ENCODE peak calls at places on chromosomes 3 and 15, in five cellular contexts. One of them, this sample, is unnamed.

GRCh38 chr15:74434260-74434915 is 630 bp upstream of the SEMA7A start:
- DNase-seq in IMR-90: peak
- DNase-seq in heart left ventricle: no peak
- DNase-seq in GM12891: no peak
- DNase-seq in testis: no peak
- DNase-seq in this sample: no peak

GRCh38 chr3:134211797-134212196 is 38.9 kb downstream of the RYK start:
- DNase-seq in IMR-90: peak
- DNase-seq in heart left ventricle: peak
- DNase-seq in GM12891: peak
- DNase-seq in testis: peak
- DNase-seq in this sample: peak

GRCh38 chr3:180913582-180914404 is 1.3 kb downstream of the FXR1 start:
- DNase-seq in IMR-90: peak
- DNase-seq in heart left ventricle: no peak
- DNase-seq in GM12891: no peak
- DNase-seq in testis: no peak
- DNase-seq in this sample: peak

GRCh38 chr3:161672478-161672877 is 175.9 kb downstream of the OTOL1 start:
- DNase-seq in IMR-90: no peak
- DNase-seq in heart left ventricle: no peak
- DNase-seq in GM12891: no peak
- DNase-seq in testis: no peak
- DNase-seq in this sample: no peak

GRCh38 chr3:52432225-52432624 is 12.7 kb downstream of the SEMA3G start:
- DNase-seq in IMR-90: no peak
- DNase-seq in heart left ventricle: no peak
- DNase-seq in GM12891: no peak
- DNase-seq in testis: no peak
- DNase-seq in this sample: no peak

GRCh38 chr3:66490984-66491383 is 9.8 kb downstream of the LRIG1 start:
- DNase-seq in IMR-90: peak
- DNase-seq in heart left ventricle: no peak
- DNase-seq in GM12891: no peak
- DNase-seq in testis: no peak
- DNase-seq in this sample: no peak

GRCh38 chr3:135895106-135895733 is 70.3 kb upstream of the PPP2R3A start:
- DNase-seq in IMR-90: peak
- DNase-seq in heart left ventricle: peak
- DNase-seq in GM12891: peak
- DNase-seq in testis: peak
- DNase-seq in this sample: peak

GRCh38 chr15:41908681-41909461 is 15.0 kb upstream of the SPTBN5 start:
- DNase-seq in IMR-90: no peak
- DNase-seq in heart left ventricle: no peak
- DNase-seq in GM12891: no peak
- DNase-seq in testis: no peak
- DNase-seq in this sample: no peak

GRCh38 chr15:78399081-78399480 is 38.9 kb upstream of the IREB2 start:
- DNase-seq in IMR-90: no peak
- DNase-seq in heart left ventricle: no peak
- DNase-seq in GM12891: no peak
- DNase-seq in testis: no peak
- DNase-seq in this sample: no peak

GRCh38 chr3:111690242-111690641 is 95.1 kb upstream of the ZBED2 start:
- DNase-seq in IMR-90: peak
- DNase-seq in heart left ventricle: no peak
- DNase-seq in GM12891: no peak
- DNase-seq in testis: no peak
- DNase-seq in this sample: no peak

DNA sequence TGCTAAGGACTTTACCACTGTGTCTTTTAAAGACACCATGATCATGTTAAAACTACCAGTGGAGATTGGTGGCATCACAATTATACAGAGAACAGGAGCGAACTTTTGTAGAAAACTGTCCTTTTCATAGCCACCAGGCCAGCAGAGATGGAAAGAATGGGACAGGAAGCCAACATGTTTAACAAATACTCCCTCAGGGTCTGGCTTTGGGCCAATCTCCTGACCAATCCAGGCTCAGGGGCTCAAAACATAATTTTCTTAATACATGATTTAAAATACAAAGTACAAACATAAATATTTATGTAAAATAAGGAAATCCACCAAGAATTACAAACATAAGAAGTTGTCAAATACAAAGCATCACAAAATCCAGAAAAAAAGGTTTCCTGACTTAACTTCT is 266.0 kb downstream of the VPS13C start:
- DNase-seq in IMR-90: no peak
- DNase-seq in heart left ventricle: no peak
- DNase-seq in GM12891: no peak
- DNase-seq in testis: no peak
- DNase-seq in this sample: no peak
- TF ChIP-seq POLR2A in IMR-90: no peak
- TF ChIP-seq POLR2A in heart left ventricle: no peak
- TF ChIP-seq POLR2A in GM12891: no peak
- TF ChIP-seq POLR2A in testis: no peak
- TF ChIP-seq POLR2A in this sample: no peak

DNA sequence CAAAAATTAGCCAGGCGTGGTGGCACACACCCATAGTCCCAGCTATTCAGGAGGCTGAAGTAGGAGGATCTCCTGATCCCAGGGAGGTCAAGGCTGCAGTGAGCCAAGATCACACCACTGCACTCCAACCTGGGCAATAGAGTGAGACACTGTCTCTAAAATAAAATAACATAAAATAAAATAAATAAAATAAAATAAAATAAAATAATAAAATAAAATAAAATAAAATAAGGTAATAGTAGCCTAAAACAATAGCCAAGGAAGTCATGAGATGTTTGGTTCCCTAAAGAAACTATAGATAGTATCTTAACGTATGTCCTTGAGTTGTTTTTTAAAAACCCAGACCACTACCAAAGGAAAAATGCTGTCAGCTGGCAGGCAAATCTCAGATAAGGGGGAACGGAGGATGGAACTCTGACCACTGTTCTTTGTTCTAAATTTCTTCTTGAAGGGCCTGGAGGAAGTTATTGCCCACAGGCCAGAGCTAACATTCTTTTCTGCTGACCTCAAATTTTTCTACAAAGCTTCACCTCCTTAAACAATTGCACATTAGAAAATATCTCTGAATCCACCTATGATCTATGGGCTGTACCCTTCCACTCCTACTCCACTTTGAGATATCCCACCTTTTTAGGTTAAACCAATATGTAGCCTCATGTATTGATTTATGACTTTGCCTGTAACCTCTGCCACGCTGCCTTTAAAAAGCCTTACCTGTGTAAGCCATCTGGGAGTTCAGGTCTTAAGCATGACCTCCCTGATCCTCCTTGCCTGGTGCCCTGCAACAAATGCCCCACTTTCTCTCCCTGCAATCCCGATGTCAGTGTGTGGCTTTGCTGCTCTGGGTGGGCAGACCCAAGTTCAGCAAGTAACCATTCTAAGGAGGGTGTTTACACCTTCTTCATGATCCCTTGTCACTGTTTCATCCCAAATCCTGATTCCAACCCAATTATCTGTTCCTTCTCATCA is 126.2 kb upstream of the BHLHE40 start:
- DNase-seq in IMR-90: no peak
- DNase-seq in heart left ventricle: no peak
- DNase-seq in GM12891: no peak
- DNase-seq in testis: no peak
- DNase-seq in this sample: no peak
- TF ChIP-seq POLR2A in IMR-90: no peak
- TF ChIP-seq POLR2A in heart left ventricle: no peak
- TF ChIP-seq POLR2A in GM12891: no peak
- TF ChIP-seq POLR2A in testis: no peak
- TF ChIP-seq POLR2A in this sample: no peak

GRCh38 chr3:129278970-129279906 is 568 bp downstream of the HMCES start:
- DNase-seq in IMR-90: peak
- DNase-seq in heart left ventricle: peak
- DNase-seq in GM12891: no peak
- DNase-seq in testis: peak
- DNase-seq in this sample: peak
- TF ChIP-seq POLR2A in IMR-90: peak
- TF ChIP-seq POLR2A in heart left ventricle: peak
- TF ChIP-seq POLR2A in GM12891: no peak
- TF ChIP-seq POLR2A in testis: no peak
- TF ChIP-seq POLR2A in this sample: peak

GRCh38 chr15:57330619-57331018 is 45.7 kb upstream of the CGNL1 start:
- DNase-seq in IMR-90: peak
- DNase-seq in heart left ventricle: no peak
- DNase-seq in GM12891: no peak
- DNase-seq in testis: no peak
- DNase-seq in this sample: no peak
- TF ChIP-seq POLR2A in IMR-90: no peak
- TF ChIP-seq POLR2A in heart left ventricle: no peak
- TF ChIP-seq POLR2A in GM12891: no peak
- TF ChIP-seq POLR2A in testis: no peak
- TF ChIP-seq POLR2A in this sample: no peak

GRCh38 chr3:174640932-174641331 is 218.2 kb upstream of the NAALADL2 start:
- DNase-seq in IMR-90: no peak
- DNase-seq in heart left ventricle: no peak
- DNase-seq in GM12891: no peak
- DNase-seq in testis: no peak
- DNase-seq in this sample: no peak
- TF ChIP-seq POLR2A in IMR-90: no peak
- TF ChIP-seq POLR2A in heart left ventricle: no peak
- TF ChIP-seq POLR2A in GM12891: no peak
- TF ChIP-seq POLR2A in testis: no peak
- TF ChIP-seq POLR2A in this sample: no peak

DNA sequence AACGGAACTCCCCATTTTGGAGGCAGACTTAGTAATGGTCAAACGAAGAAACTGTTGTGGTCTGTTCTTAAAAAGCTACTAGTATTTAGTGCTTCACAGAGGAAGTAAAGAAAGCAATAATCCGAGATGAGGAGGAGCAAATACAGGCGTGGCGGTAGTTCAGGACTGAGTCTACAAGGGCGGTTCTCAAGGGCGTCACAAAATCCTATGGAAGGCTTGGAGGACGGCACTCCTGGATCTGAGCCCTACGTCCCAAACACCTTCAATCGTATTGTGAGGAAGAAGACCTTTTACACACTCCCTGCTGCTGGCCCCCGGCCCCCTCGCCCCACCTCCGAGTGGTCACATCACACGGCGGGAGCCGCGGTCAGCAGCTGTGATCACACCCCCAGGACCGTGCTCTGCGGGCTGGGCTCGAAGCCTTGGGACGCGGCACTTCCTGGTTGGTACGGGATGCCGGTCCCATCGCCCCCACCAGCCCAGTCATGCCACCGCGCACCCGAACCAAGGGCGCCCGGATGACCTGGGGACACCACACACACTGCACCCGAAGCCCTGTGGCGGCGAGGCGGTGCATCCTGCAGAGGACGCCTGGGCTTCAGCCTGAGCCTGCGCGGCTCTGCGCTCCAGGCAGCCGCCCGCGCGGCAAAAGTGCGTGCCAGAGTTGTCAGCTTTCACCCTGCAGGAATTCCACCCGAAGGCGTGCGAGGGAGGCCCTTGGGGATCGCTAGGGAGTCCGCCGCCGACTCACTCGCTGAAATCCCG is 588 bp downstream of the PLD1 start:
- DNase-seq in IMR-90: peak
- DNase-seq in heart left ventricle: no peak
- DNase-seq in GM12891: peak
- DNase-seq in testis: peak
- DNase-seq in this sample: peak
- TF ChIP-seq POLR2A in IMR-90: no peak
- TF ChIP-seq POLR2A in heart left ventricle: no peak
- TF ChIP-seq POLR2A in GM12891: no peak
- TF ChIP-seq POLR2A in testis: no peak
- TF ChIP-seq POLR2A in this sample: peak

This sample was measured in erythroblast.